ENCODE peak calls at places on chromosomes 7 and 10, in four cellular contexts. Y is K562, J is GM12878, F is HL-60. B is an unnamed sample.

GRCh38 chr10:121796342-121796741 is 131.5 kb downstream of the ATE1 start:
- DNase-seq in F (no peak), J (no peak), Y (no peak), B (no peak)

GRCh38 chr7:123043642-123044041 is 48.1 kb upstream of the TAS2R16 start:
- DNase-seq in J (no peak), Y (no peak), F (no peak), B (no peak)

GRCh38 chr10:12777840-12778585 is 223.5 kb downstream of the CCDC3 start:
- DNase-seq in Y (no peak), F (no peak), J (no peak), B (no peak)

GRCh38 chr10:86785021-86785420 is 28.6 kb downstream of the BMPR1A start:
- DNase-seq in Y (no peak), J (no peak), F (no peak), B (no peak)

GRCh38 chr7:126501617-126502016 is 751.1 kb downstream of the GRM8 start:
- DNase-seq in J (no peak), Y (no peak), F (no peak), B (no peak)

GRCh38 chr10:131689016-131689415 is 211.8 kb upstream of the PPP2R2D start:
- DNase-seq in F (no peak), Y (no peak), J (no peak), B (no peak)

GRCh38 chr10:84605802-84606201 is 277.4 kb downstream of the CCSER2 start:
- DNase-seq in F (no peak), J (no peak), Y (no peak), B (no peak)

GRCh38 chr10:3949741-3950140 is 164.7 kb upstream of the KLF6 start:
- DNase-seq in F (no peak), Y (no peak), J (no peak), B (no peak)

GRCh38 chr10:13051126-13051694 is 48.8 kb upstream of the OPTN start:
- DNase-seq in Y (no peak), F (no peak), J (no peak), B (no peak)

GRCh38 chr7:13188236-13188635 is 500.8 kb downstream of the ARL4A start:
- DNase-seq in F (no peak), J (no peak), Y (no peak), B (no peak)

GRCh38 chr10:79077488-79078173 is 8.9 kb downstream of the ZMIZ1 start:
- DNase-seq in J (no peak), Y (no peak), F (no peak), B (no peak)

GRCh38 chr10:110811791-110812581 is 59.7 kb upstream of the PDCD4 start:
- DNase-seq in J (no peak), Y (no peak), F (no peak), B (no peak)

GRCh38 chr10:33248638-33249037 is 85.8 kb downstream of the NRP1 start:
- DNase-seq in J (no peak), Y (no peak), F (no peak), B (no peak)

GRCh38 chr10:77173615-77174461 is 463.8 kb downstream of the KCNMA1 start:
- DNase-seq in Y (peak), F (peak), J (peak), B (peak)

GRCh38 chr10:58275908-58276307 is 6.9 kb downstream of the CISD1 start:
- DNase-seq in Y (no peak), F (no peak), J (no peak), B (no peak)

GRCh38 chr10:24209946-24210491 is 1.1 kb downstream of the KIAA1217 start:
- DNase-seq in F (no peak), Y (no peak), J (peak), B (peak)

GRCh38 chr10:5563991-5564536 is 39.3 kb downstream of the CALML3 start:
- DNase-seq in F (no peak), Y (peak), J (no peak), B (no peak)

GRCh38 chr7:102425639-102426267 is 7.6 kb upstream of the ORAI2 start:
- DNase-seq in J (peak), Y (no peak), F (peak), B (peak)

GRCh38 chr7:44282601-44283171 is 42.7 kb downstream of the CAMK2B start:
- DNase-seq in F (no peak), J (no peak), Y (no peak), B (no peak)

GRCh38 chr7:47479821-47480575 is 101.9 kb downstream of the TNS3 start:
- DNase-seq in Y (no peak), J (no peak), F (no peak), B (no peak)

GRCh38 chr10:2620827-2621521 is 446.4 kb upstream of the PFKP start:
- DNase-seq in F (no peak), J (no peak), Y (no peak), B (no peak)

GRCh38 chr10:31741473-31741872 is 187.2 kb downstream of the ARHGAP12 start:
- DNase-seq in Y (no peak), J (no peak), F (no peak), B (no peak)

GRCh38 chr10:93182790-93183189 is 109.1 kb downstream of the CYP26A1 start:
- DNase-seq in Y (no peak), F (no peak), J (no peak), B (no peak)

GRCh38 chr7:81871606-81872265 is 101.9 kb upstream of the HGF start:
- DNase-seq in Y (no peak), F (no peak), J (no peak), B (no peak)

GRCh38 chr7:21450876-21451275 is 23.0 kb downstream of the SP4 start:
- DNase-seq in Y (no peak), J (no peak), F (no peak), B (no peak)

GRCh38 chr10:46547881-46548780 is 8.3 kb downstream of the GPRIN2 start:
- DNase-seq in F (no peak), Y (no peak), J (no peak), B (peak)

GRCh38 chr10:617471-617870 is 72.0 kb downstream of the DIP2C start:
- DNase-seq in J (no peak), F (no peak), Y (no peak), B (no peak)

DNA sequence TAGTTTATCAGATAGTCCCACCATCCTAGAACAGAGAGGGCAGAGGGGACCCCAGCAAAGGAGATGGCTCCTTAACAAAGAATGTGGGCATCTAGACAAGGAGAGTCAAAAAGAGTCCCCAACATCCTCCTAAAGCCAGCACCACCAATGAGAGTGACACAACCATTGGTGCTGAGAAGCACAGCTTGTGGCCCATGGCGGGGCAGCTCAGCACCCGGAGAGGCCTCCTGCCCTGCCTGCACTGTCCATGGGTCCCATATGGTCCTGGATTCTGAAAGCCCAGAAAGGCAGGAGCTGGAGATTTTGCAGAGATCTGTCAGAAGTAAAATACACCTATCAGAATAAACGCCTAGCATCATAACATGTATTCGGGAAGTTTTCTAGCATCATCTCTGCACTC is 311.8 kb upstream of the ZNF32 start:
- DNase-seq in Y (no peak), J (no peak), F (no peak), B (no peak)
- TF ChIP-seq SPI1 in Y (no peak), J (no peak), F (no peak), B (no peak)

GRCh38 chr10:65670087-65670486 is 1255.7 kb upstream of the LRRTM3 start:
- DNase-seq in J (no peak), Y (no peak), F (no peak), B (no peak)
- TF ChIP-seq SPI1 in J (no peak), Y (no peak), F (no peak), B (no peak)

DNA sequence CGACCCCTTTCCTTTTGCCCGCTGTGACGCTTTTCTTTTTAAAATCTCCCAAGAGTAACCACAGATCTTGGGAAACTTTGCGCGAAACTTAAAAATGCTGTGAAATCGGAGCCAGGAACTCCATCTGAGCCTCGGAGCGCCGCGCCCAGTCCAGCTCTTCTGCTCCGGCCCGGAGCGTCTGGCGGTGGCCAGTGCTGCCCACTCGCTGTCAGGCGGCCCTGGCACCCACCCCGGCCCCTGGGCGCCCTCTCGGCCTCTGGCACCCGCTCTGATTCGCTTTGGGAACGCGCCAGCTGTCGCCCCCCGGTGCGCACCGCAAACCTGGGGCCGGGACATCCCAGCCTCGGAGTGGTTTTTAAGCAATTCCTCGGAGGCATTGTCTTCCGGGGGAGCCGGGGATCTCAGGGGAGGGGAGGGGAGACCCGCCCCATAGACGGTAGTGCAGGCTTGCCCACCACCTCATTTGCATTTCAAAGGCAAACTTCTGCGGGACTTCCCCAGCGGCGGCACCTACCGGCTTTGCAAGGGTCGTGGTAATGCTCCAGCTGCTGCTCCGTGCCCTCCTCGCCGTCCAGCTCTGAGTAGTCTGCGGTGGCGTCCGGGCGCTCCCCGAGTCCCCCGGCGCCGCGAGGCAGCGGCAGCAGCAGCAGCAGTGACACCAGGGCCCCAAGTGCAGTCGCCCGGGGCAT is 585 bp downstream of the TLL2 start:
- DNase-seq in J (no peak), Y (no peak), F (no peak), B (no peak)
- TF ChIP-seq SPI1 in J (no peak), Y (no peak), F (no peak), B (no peak)

DNA sequence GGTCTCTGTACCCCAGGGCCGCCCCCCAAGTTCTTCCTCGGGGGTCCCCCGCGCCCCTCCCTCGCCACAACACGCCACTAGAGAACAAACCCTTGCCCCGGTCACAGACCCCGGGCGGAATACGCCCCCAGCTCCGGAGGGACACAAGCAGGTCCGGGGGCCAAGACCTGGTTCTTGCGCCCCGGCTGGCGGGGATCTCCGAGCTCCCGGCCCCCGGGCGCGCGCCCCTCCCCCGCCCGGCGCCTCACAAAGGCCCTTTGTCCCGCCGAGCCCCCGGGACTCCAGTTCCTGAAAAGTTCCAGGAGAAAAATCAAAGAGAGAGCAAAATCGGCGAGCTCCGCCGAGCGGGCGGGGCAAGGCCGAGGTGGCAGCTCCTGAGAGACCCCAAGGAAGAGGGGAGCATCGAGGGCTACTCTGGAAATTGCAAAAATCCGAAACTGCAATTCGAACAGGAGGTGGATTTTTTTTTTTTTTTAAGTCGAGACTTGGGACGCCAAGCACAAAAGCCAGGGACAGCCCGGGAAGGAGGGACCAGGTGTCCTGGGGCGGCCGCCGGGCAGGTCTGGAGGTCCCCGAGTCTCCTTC is 4.0 kb downstream of the TNRC18 start:
- DNase-seq in J (no peak), F (no peak), Y (peak), B (no peak)
- TF ChIP-seq SPI1 in J (no peak), F (no peak), Y (no peak), B (no peak)

DNA sequence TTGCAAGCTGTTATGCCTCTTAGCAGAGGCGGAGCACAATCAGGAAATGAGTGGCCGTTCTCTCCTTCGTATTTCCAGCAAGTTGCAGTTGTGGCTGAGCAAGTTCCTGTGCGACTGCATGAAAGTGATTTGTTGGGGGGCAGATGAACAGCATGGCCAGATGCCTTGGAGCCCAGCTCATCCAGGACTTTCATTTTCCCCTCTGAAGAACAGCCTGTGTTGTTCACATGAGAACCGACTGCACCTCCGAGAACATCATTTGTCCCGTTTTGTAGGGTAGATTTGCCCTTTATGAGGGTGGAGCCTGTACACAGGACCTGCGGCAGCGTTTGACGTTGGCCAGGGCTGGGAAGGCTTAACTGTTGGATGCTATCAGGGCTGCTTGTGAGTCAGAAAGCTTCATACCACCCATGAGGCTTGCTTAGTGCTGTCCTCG is 4.4 kb downstream of the BAG3 start:
- DNase-seq in Y (no peak), F (no peak), J (no peak), B (no peak)
- TF ChIP-seq SPI1 in Y (no peak), F (no peak), J (no peak), B (no peak)

DNA sequence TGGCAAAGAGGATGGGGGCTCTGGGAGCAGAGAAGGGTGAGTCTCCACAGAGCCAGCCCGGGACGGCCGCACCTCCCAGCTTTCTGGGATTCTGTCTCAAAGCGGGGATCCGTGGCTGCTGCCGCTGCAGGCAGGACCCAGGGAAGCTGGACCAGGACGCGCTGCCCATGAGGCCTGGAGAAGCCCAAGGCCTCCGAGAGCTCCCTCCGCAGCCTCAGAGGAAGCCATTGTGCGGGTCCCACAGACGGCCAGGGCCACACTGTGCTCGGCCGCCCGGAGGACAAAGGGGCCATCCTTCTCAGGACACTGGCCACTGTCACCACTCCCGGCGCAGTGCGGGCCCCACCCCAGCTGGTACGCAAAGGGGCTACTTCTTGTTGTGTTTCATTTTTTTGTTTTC is 79.3 kb upstream of the PDGFA start:
- DNase-seq in F (no peak), J (no peak), Y (no peak), B (no peak)
- TF ChIP-seq SPI1 in F (no peak), J (no peak), Y (no peak), B (no peak)

GRCh38 chr10:104332243-104333036 is 5.8 kb downstream of the ITPRIP start:
- DNase-seq in J (no peak), Y (peak), F (no peak), B (no peak)

GRCh38 chr10:104331208-104331838 is 6.9 kb downstream of the ITPRIP start:
- DNase-seq in J (no peak), Y (no peak), F (no peak), B (no peak)

GRCh38 chr10:104334561-104334960 is 3.7 kb downstream of the ITPRIP start:
- DNase-seq in F (no peak), Y (no peak), J (no peak), B (no peak)

GRCh38 chr10:104333728-104334373 is 4.4 kb downstream of the ITPRIP start:
- DNase-seq in F (no peak), Y (no peak), J (no peak), B (no peak)

DNA sequence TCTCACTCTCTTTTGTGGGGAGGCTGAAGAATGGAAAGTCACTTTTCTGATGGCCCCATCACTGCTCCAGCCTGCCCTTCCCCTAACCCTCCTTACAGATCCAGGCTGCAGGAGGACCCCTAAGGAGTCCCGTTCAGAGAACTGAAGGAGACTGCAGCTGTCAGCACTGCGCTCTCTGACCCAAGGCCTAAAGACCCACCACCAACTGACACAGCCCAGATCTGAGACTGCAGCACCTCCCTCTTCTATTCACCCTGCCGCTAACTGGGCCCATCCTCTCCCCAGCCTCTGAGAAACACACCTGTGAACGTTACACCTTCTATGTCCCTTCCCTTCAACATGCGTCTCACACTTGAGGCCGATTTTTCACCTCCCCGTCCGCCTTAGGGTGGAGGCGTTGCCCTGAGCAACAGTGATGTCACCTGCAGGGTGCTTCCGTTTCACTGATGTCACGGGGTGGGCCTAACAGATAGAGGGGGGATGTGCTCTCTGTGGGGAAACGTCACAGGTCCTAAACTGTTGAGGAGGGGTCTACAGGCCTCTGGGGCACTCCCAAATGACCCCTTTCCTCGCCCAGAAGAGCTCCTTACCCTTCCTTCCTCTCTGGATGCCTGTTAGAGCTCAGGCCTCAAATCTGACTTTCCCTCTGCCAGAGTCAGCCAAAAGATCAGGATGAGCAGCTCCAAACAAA is 5.1 kb downstream of the ITPRIP start:
- DNase-seq in Y (peak), F (no peak), J (no peak), B (no peak)
- TF ChIP-seq SPI1 in Y (no peak), F (no peak), J (no peak), B (no peak)

GRCh38 chr10:74333174-74333573 is 182.2 kb downstream of the ADK start:
- DNase-seq in J (no peak), F (no peak), Y (no peak), B (no peak)

GRCh38 chr10:74332398-74332797 is 181.4 kb downstream of the ADK start:
- DNase-seq in F (peak), J (no peak), Y (no peak), B (no peak)

GRCh38 chr10:74334221-74334620 is 183.2 kb downstream of the ADK start:
- DNase-seq in J (no peak), F (no peak), Y (no peak), B (no peak)

DNA sequence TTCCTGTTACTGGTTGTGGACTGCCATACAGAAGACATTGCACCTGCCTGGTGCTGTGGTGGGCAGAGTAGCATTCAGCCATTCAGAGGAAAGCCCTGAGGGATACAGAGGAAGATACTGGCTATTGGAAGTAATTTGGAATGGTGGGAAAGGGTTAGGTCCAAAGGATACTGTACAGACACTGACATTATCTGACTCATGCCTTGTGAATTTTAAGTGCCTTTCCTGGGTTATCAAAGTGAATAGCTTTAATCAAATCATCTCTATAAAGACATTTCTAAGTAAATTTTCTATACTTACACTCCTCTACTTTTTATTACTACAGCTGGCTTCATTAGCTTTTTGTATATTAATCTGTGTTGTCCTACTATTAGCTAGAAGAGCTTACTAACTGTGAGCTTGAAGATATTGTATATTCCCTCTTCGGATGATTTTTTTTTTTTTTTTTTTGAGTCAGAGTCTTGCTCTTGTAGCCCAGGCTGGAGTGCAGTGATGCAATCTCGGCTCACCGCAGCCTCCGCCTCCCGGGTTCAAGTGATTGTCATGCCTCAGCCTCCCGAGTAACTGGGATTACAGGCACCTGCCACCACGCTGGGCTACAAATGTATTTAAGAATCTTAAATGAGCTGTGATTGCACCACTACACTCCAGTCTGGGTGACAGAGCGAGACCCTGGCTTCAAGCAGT is 186.5 kb downstream of the ADK start:
- DNase-seq in F (no peak), J (no peak), Y (no peak), B (no peak)
- TF ChIP-seq SPI1 in F (no peak), J (no peak), Y (no peak), B (no peak)

GRCh38 chr7:29207469-29207868 is 12.9 kb downstream of the CHN2 start:
- DNase-seq in Y (no peak), F (no peak), J (no peak), B (no peak)

GRCh38 chr7:29209745-29210144 is 15.2 kb downstream of the CHN2 start:
- DNase-seq in J (no peak), Y (no peak), F (no peak), B (no peak)

GRCh38 chr7:29207023-29207422 is 12.4 kb downstream of the CHN2 start:
- DNase-seq in Y (no peak), J (no peak), F (peak), B (no peak)

GRCh38 chr7:29204491-29205281 is 10.1 kb downstream of the CHN2 start:
- DNase-seq in Y (no peak), F (no peak), J (no peak), B (no peak)

GRCh38 chr7:29208410-29209250 is 14.1 kb downstream of the CHN2 start:
- DNase-seq in F (no peak), J (no peak), Y (peak), B (no peak)
- TF ChIP-seq SPI1 in F (no peak), J (no peak), Y (no peak), B (no peak)